ENCODE peak calls at places on chromosome 11, in eight cellular contexts. T is lower lobe of right lung, H is progenitor cell of endocrine pancreas, O is GM06990, Z is neural progenitor cell, S is WTC11, R is mucosa of descending colon, P is fibroblast of mammary gland. E is an unnamed sample.
A peak's percentile ranks its signal among the peaks of the same experiment; 100 is the strongest.

GRCh38 chr11:33722579-33723234 is 13.5 kb downstream of the CD59 start:
- DNase-seq in T (no peak), H (no peak), O (no peak), Z (no peak), S (no peak), R (no peak), P (peak; percentile 89), E (no peak)

GRCh38 chr11:43359432-43359818 is 705 bp downstream of the TTC17 start:
- DNase-seq in T (no peak), H (no peak), O (no peak), Z (no peak), S (peak; percentile 21), R (no peak), P (peak; percentile 31), E (no peak)

GRCh38 chr11:133951484-133952198 is 5.1 kb downstream of the IGSF9B start:
- DNase-seq in T (no peak), H (no peak), O (no peak), Z (peak; percentile 59), S (peak; percentile 52), R (no peak), P (no peak), E (no peak)

GRCh38 chr11:43567396-43567975 is 113.1 kb upstream of the HSD17B12 start:
- DNase-seq in T (no peak), H (no peak), O (no peak), Z (peak; percentile 69), S (no peak), R (no peak), P (peak; percentile 66), E (no peak)

GRCh38 chr11:119638851-119639250 is 90.1 kb downstream of the NECTIN1 start:
- DNase-seq in T (no peak), H (no peak), O (no peak), Z (no peak), S (no peak), R (no peak), P (no peak), E (no peak)

GRCh38 chr11:44424841-44425240 is 114.9 kb upstream of the ALX4 start:
- DNase-seq in T (no peak), H (no peak), O (no peak), Z (no peak), S (no peak), R (no peak), P (no peak), E (no peak)

GRCh38 chr11:124482362-124483147 is 37.1 kb upstream of the OR8B8 start:
- DNase-seq in T (no peak), H (no peak), O (no peak), Z (no peak), S (no peak), R (no peak), P (peak; percentile 9), E (no peak)

GRCh38 chr11:73578786-73579185 is 19.1 kb downstream of the FAM168A start:
- DNase-seq in T (no peak), H (no peak), O (peak; percentile 28), Z (no peak), S (no peak), R (no peak), P (no peak), E (no peak)

GRCh38 chr11:30016588-30017363 is at the start of gene KCNA4:
- DNase-seq in T (peak; percentile 51), H (peak; percentile 34), O (no peak), Z (peak; percentile 88), S (peak; percentile 68), R (no peak), P (no peak), E (peak; percentile 46)

GRCh38 chr11:130457909-130458729 is 9.7 kb downstream of the ADAMTS15 start:
- DNase-seq in T (no peak), H (no peak), O (no peak), Z (no peak), S (no peak), R (no peak), P (no peak), E (no peak)

GRCh38 chr11:8959546-8960166 is 4.6 kb downstream of the TMEM9B start:
- DNase-seq in T (no peak), H (no peak), O (peak; percentile 21), Z (peak; percentile 83), S (peak; percentile 16), R (no peak), P (peak; percentile 88), E (peak; percentile 13)
- TF ChIP-seq CTCF in T (peak; percentile 57), H (peak; percentile 64), O (peak; percentile 64), Z (peak; percentile 77), S (peak; percentile 43), R (peak; percentile 27), P (peak; percentile 68), E (peak; percentile 73)

DNA sequence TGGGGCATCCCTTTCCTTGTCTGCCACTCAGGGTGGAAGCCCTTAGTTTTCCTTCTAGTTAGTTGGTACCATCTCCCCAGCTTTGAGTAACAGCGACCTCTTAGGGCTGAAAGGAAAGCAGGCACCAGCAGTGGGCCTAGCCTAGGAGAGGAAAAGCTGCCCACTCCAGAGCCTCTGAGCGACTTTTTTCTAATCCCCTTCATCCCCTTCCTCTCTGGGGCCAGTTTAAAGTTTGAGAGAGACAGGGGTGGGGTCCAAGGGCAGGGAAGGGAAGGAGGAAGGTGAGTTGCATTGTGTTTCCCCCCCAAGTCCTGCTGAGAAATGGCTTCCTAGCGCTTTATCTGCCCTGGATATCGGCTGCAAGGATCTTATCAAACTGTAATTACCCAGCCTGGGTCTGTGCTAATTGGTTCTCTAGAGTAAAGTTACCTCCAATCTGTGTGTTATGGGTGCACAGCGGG is 573.9 kb upstream of the CADM1 start:
- DNase-seq in T (no peak), H (no peak), O (peak; percentile 33), Z (peak; percentile 80), S (peak; percentile 41), R (no peak), P (no peak), E (peak; percentile 22)
- TF ChIP-seq CTCF in T (peak; percentile 23), H (peak; percentile 61), O (peak; percentile 55), Z (peak; percentile 77), S (peak; percentile 18), R (no peak), P (no peak), E (peak; percentile 55)

GRCh38 chr11:12101318-12101717 is 9.1 kb upstream of the MICAL2 start:
- DNase-seq in T (no peak), H (no peak), O (no peak), Z (no peak), S (no peak), R (no peak), P (no peak), E (no peak)

GRCh38 chr11:12100429-12100828 is 10.0 kb upstream of the MICAL2 start:
- DNase-seq in T (no peak), H (no peak), O (no peak), Z (no peak), S (no peak), R (peak; percentile 65), P (no peak), E (no peak)

GRCh38 chr11:12098601-12099000 is 11.8 kb upstream of the MICAL2 start:
- DNase-seq in T (no peak), H (no peak), O (no peak), Z (no peak), S (no peak), R (no peak), P (no peak), E (no peak)

GRCh38 chr11:12100886-12101285 is 9.5 kb upstream of the MICAL2 start:
- DNase-seq in T (peak; percentile 79), H (no peak), O (no peak), Z (no peak), S (no peak), R (no peak), P (no peak), E (no peak)

DNA sequence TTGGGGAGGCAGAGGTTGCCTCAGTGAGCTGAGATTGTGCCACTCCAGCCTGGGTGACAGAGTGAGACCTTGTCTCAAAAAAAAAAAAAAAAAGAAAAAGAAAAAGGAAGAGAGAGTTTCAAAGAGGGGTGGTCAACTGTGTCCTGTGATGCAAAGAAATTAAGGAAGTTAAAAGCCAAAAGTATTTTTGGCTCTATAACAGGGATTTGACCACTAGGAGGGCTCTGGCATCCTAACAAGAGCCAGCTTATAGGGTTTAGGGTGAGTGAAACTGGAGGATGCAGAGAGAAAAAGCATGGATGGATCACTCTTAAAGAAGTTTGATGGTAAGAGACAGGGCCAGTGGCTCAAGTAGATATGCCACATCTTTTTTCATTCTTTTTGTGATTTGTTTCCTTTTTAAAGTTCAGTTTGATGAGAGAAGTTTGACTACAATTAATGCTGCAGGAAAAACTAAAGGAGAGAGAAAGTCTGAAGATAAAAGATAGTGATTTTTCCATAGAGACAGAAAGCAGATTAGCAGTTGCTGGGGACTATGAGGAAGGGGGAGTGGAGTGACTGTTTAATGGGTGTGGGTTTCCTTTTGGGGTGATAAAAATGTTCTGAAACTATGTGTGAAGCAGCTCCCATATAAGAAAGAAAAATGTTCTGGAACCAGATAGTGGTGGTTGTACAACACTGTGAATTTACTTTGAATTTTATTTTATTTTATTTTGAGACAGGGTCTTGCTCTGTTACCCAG is 11.1 kb upstream of the MICAL2 start:
- DNase-seq in T (no peak), H (no peak), O (no peak), Z (no peak), S (no peak), R (no peak), P (peak; percentile 58), E (no peak)
- TF ChIP-seq CTCF in T (no peak), H (peak; percentile 9), O (no peak), Z (peak; percentile 19), S (no peak), R (no peak), P (peak; percentile 60), E (peak; percentile 26)

GRCh38 chr11:48123249-48123875 is 93.2 kb upstream of the OR4B1 start:
- DNase-seq in T (no peak), H (no peak), O (no peak), Z (no peak), S (no peak), R (no peak), P (no peak), E (no peak)
- TF ChIP-seq CTCF in T (no peak), H (no peak), O (no peak), Z (no peak), S (no peak), R (no peak), P (no peak), E (no peak)

GRCh38 chr11:4493480-4493818 is 11.0 kb downstream of the OR52K1 start:
- DNase-seq in T (no peak), H (no peak), O (no peak), Z (no peak), S (no peak), R (no peak), P (no peak), E (no peak)
- TF ChIP-seq CTCF in T (peak; percentile 25), H (no peak), O (no peak), Z (no peak), S (no peak), R (no peak), P (no peak), E (no peak)